ENCODE peak calls at places on chromosomes 13 and 19, in eight cellular contexts. One of them, this sample, is unnamed.

GRCh38 chr19:10120538-10121198 is 969 bp upstream of the EIF3G start:
- DNase-seq in G401: no peak
- DNase-seq in Kasumi-1: no peak
- DNase-seq in amygdala: no peak
- DNase-seq in HTR-8/SVneo: peak; percentile 28
- DNase-seq in Calu3: no peak
- DNase-seq in ELF-1: no peak
- DNase-seq in stimulated activated CD4-positive, alpha-beta T cell treated with anti-CD3 and anti-CD28 coated beads, TNF-alpha, amount 100 ng/mL, for 48 hours: no peak
- DNase-seq in this sample: no peak

GRCh38 chr19:5131866-5132561 is 163.1 kb downstream of the KDM4B start:
- DNase-seq in Kasumi-1: no peak
- DNase-seq in G401: no peak
- DNase-seq in ELF-1: peak; percentile 88
- DNase-seq in Calu3: peak; percentile 17
- DNase-seq in stimulated activated CD4-positive, alpha-beta T cell treated with anti-CD3 and anti-CD28 coated beads, TNF-alpha, amount 100 ng/mL, for 48 hours: no peak
- DNase-seq in HTR-8/SVneo: no peak
- DNase-seq in amygdala: no peak
- DNase-seq in this sample: no peak

GRCh38 chr13:25571237-25571636 is 199.5 kb downstream of the ATP8A2 start:
- DNase-seq in HTR-8/SVneo: no peak
- DNase-seq in ELF-1: no peak
- DNase-seq in amygdala: no peak
- DNase-seq in stimulated activated CD4-positive, alpha-beta T cell treated with anti-CD3 and anti-CD28 coated beads, TNF-alpha, amount 100 ng/mL, for 48 hours: no peak
- DNase-seq in Calu3: no peak
- DNase-seq in G401: no peak
- DNase-seq in Kasumi-1: no peak
- DNase-seq in this sample: no peak

GRCh38 chr19:11142528-11143171 is 12.9 kb downstream of the SPC24 start:
- DNase-seq in Calu3: peak; percentile 93
- DNase-seq in HTR-8/SVneo: peak; percentile 92
- DNase-seq in G401: peak; percentile 27
- DNase-seq in ELF-1: peak; percentile 87
- DNase-seq in Kasumi-1: no peak
- DNase-seq in stimulated activated CD4-positive, alpha-beta T cell treated with anti-CD3 and anti-CD28 coated beads, TNF-alpha, amount 100 ng/mL, for 48 hours: no peak
- DNase-seq in amygdala: no peak
- DNase-seq in this sample: peak; percentile 87

GRCh38 chr13:44726214-44726613 is 150.1 kb upstream of the TSC22D1 start:
- DNase-seq in ELF-1: no peak
- DNase-seq in G401: no peak
- DNase-seq in stimulated activated CD4-positive, alpha-beta T cell treated with anti-CD3 and anti-CD28 coated beads, TNF-alpha, amount 100 ng/mL, for 48 hours: no peak
- DNase-seq in amygdala: no peak
- DNase-seq in Kasumi-1: no peak
- DNase-seq in Calu3: no peak
- DNase-seq in HTR-8/SVneo: no peak
- DNase-seq in this sample: no peak

GRCh38 chr13:99459101-99459500 is 42.2 kb upstream of the TM9SF2 start:
- DNase-seq in HTR-8/SVneo: no peak
- DNase-seq in Calu3: no peak
- DNase-seq in amygdala: no peak
- DNase-seq in ELF-1: no peak
- DNase-seq in Kasumi-1: no peak
- DNase-seq in stimulated activated CD4-positive, alpha-beta T cell treated with anti-CD3 and anti-CD28 coated beads, TNF-alpha, amount 100 ng/mL, for 48 hours: no peak
- DNase-seq in G401: no peak
- DNase-seq in this sample: no peak

GRCh38 chr19:3555653-3556422 is 1.5 kb downstream of the MFSD12 start:
- DNase-seq in ELF-1: no peak
- DNase-seq in stimulated activated CD4-positive, alpha-beta T cell treated with anti-CD3 and anti-CD28 coated beads, TNF-alpha, amount 100 ng/mL, for 48 hours: no peak
- DNase-seq in Calu3: no peak
- DNase-seq in HTR-8/SVneo: no peak
- DNase-seq in amygdala: no peak
- DNase-seq in G401: no peak
- DNase-seq in Kasumi-1: no peak
- DNase-seq in this sample: no peak

GRCh38 chr13:36710396-36710795 is 36.6 kb downstream of the SERTM1 start:
- DNase-seq in Kasumi-1: no peak
- DNase-seq in stimulated activated CD4-positive, alpha-beta T cell treated with anti-CD3 and anti-CD28 coated beads, TNF-alpha, amount 100 ng/mL, for 48 hours: no peak
- DNase-seq in amygdala: no peak
- DNase-seq in ELF-1: no peak
- DNase-seq in Calu3: no peak
- DNase-seq in G401: no peak
- DNase-seq in HTR-8/SVneo: no peak
- DNase-seq in this sample: no peak

GRCh38 chr13:99314640-99315176 is 7.5 kb upstream of the GPR183 start:
- DNase-seq in HTR-8/SVneo: peak; percentile 28
- DNase-seq in amygdala: no peak
- DNase-seq in ELF-1: no peak
- DNase-seq in G401: no peak
- DNase-seq in Calu3: no peak
- DNase-seq in Kasumi-1: no peak
- DNase-seq in stimulated activated CD4-positive, alpha-beta T cell treated with anti-CD3 and anti-CD28 coated beads, TNF-alpha, amount 100 ng/mL, for 48 hours: peak; percentile 62
- DNase-seq in this sample: no peak

GRCh38 chr13:49472186-49472585 is 23.6 kb upstream of the PHF11 start:
- DNase-seq in ELF-1: no peak
- DNase-seq in stimulated activated CD4-positive, alpha-beta T cell treated with anti-CD3 and anti-CD28 coated beads, TNF-alpha, amount 100 ng/mL, for 48 hours: no peak
- DNase-seq in G401: no peak
- DNase-seq in HTR-8/SVneo: no peak
- DNase-seq in Calu3: no peak
- DNase-seq in Kasumi-1: no peak
- DNase-seq in amygdala: no peak
- DNase-seq in this sample: no peak

GRCh38 chr13:99692854-99693253 is 191.6 kb downstream of the TM9SF2 start:
- DNase-seq in Kasumi-1: no peak
- DNase-seq in G401: no peak
- DNase-seq in HTR-8/SVneo: no peak
- DNase-seq in Calu3: no peak
- DNase-seq in ELF-1: no peak
- DNase-seq in stimulated activated CD4-positive, alpha-beta T cell treated with anti-CD3 and anti-CD28 coated beads, TNF-alpha, amount 100 ng/mL, for 48 hours: no peak
- DNase-seq in amygdala: no peak
- DNase-seq in this sample: no peak

GRCh38 chr19:28313633-28314032 is 899.3 kb downstream of the UQCRFS1 start:
- DNase-seq in stimulated activated CD4-positive, alpha-beta T cell treated with anti-CD3 and anti-CD28 coated beads, TNF-alpha, amount 100 ng/mL, for 48 hours: no peak
- DNase-seq in G401: no peak
- DNase-seq in amygdala: no peak
- DNase-seq in HTR-8/SVneo: no peak
- DNase-seq in Kasumi-1: no peak
- DNase-seq in ELF-1: no peak
- DNase-seq in Calu3: no peak
- DNase-seq in this sample: no peak

GRCh38 chr13:35720290-35720689 is 243.8 kb upstream of the MAB21L1 start:
- DNase-seq in Kasumi-1: no peak
- DNase-seq in HTR-8/SVneo: no peak
- DNase-seq in amygdala: no peak
- DNase-seq in stimulated activated CD4-positive, alpha-beta T cell treated with anti-CD3 and anti-CD28 coated beads, TNF-alpha, amount 100 ng/mL, for 48 hours: no peak
- DNase-seq in ELF-1: no peak
- DNase-seq in Calu3: no peak
- DNase-seq in G401: peak; percentile 5
- DNase-seq in this sample: no peak

This sample was measured in retinal pigment epithelial cell.